ENCODE peak calls at places on chromosome 1, in ten cellular contexts. One of them, this sample, is unnamed.

GRCh38 chr1:3702990-3703728 is 49.1 kb upstream of the CCDC27 start:
- DNase-seq in T-helper 9 cell: no peak
- DNase-seq in Kasumi-1: no peak
- DNase-seq in right cardiac atrium: no peak
- DNase-seq in T follicular helper cell: no peak
- DNase-seq in HEK293T: no peak
- DNase-seq in stimulated activated CD8-positive, alpha-beta memory T cell treated with anti-CD3 and anti-CD28 coated beads, Interleukin-7, amount 100 ng/mL, for 24 hours: no peak
- DNase-seq in nephron progenitor cell: peak; percentile 41
- DNase-seq in naive B cell: no peak
- DNase-seq in fibroblast of lung: peak; percentile 48
- DNase-seq in this sample: no peak

GRCh38 chr1:113701429-113701828 is 57.9 kb downstream of the PHTF1 start:
- DNase-seq in naive B cell: peak; percentile 9
- DNase-seq in T-helper 9 cell: no peak
- DNase-seq in Kasumi-1: peak; percentile 48
- DNase-seq in T follicular helper cell: no peak
- DNase-seq in fibroblast of lung: peak; percentile 13
- DNase-seq in nephron progenitor cell: no peak
- DNase-seq in HEK293T: no peak
- DNase-seq in stimulated activated CD8-positive, alpha-beta memory T cell treated with anti-CD3 and anti-CD28 coated beads, Interleukin-7, amount 100 ng/mL, for 24 hours: no peak
- DNase-seq in right cardiac atrium: no peak
- DNase-seq in this sample: no peak

GRCh38 chr1:201582261-201582951 is 43.5 kb downstream of the NAV1 start:
- DNase-seq in right cardiac atrium: no peak
- DNase-seq in fibroblast of lung: peak; percentile 72
- DNase-seq in naive B cell: no peak
- DNase-seq in HEK293T: no peak
- DNase-seq in nephron progenitor cell: no peak
- DNase-seq in stimulated activated CD8-positive, alpha-beta memory T cell treated with anti-CD3 and anti-CD28 coated beads, Interleukin-7, amount 100 ng/mL, for 24 hours: no peak
- DNase-seq in T follicular helper cell: no peak
- DNase-seq in T-helper 9 cell: no peak
- DNase-seq in Kasumi-1: no peak
- DNase-seq in this sample: no peak

GRCh38 chr1:193237381-193237978 is 51.1 kb upstream of the B3GALT2 start:
- DNase-seq in Kasumi-1: no peak
- DNase-seq in stimulated activated CD8-positive, alpha-beta memory T cell treated with anti-CD3 and anti-CD28 coated beads, Interleukin-7, amount 100 ng/mL, for 24 hours: no peak
- DNase-seq in right cardiac atrium: peak; percentile 35
- DNase-seq in nephron progenitor cell: no peak
- DNase-seq in T follicular helper cell: no peak
- DNase-seq in HEK293T: no peak
- DNase-seq in naive B cell: no peak
- DNase-seq in T-helper 9 cell: no peak
- DNase-seq in fibroblast of lung: no peak
- DNase-seq in this sample: no peak

GRCh38 chr1:235284231-235284630 is 43.7 kb downstream of the ARID4B start:
- DNase-seq in Kasumi-1: no peak
- DNase-seq in T follicular helper cell: no peak
- DNase-seq in HEK293T: no peak
- DNase-seq in right cardiac atrium: no peak
- DNase-seq in nephron progenitor cell: no peak
- DNase-seq in fibroblast of lung: no peak
- DNase-seq in T-helper 9 cell: no peak
- DNase-seq in naive B cell: no peak
- DNase-seq in stimulated activated CD8-positive, alpha-beta memory T cell treated with anti-CD3 and anti-CD28 coated beads, Interleukin-7, amount 100 ng/mL, for 24 hours: no peak
- DNase-seq in this sample: no peak

GRCh38 chr1:70707214-70707613 is 296.1 kb downstream of the CTH start:
- DNase-seq in stimulated activated CD8-positive, alpha-beta memory T cell treated with anti-CD3 and anti-CD28 coated beads, Interleukin-7, amount 100 ng/mL, for 24 hours: no peak
- DNase-seq in HEK293T: no peak
- DNase-seq in Kasumi-1: no peak
- DNase-seq in nephron progenitor cell: no peak
- DNase-seq in naive B cell: no peak
- DNase-seq in T-helper 9 cell: no peak
- DNase-seq in T follicular helper cell: no peak
- DNase-seq in fibroblast of lung: no peak
- DNase-seq in right cardiac atrium: no peak
- DNase-seq in this sample: no peak

GRCh38 chr1:230172016-230172356 is 104.9 kb downstream of the GALNT2 start:
- DNase-seq in HEK293T: no peak
- DNase-seq in naive B cell: no peak
- DNase-seq in stimulated activated CD8-positive, alpha-beta memory T cell treated with anti-CD3 and anti-CD28 coated beads, Interleukin-7, amount 100 ng/mL, for 24 hours: no peak
- DNase-seq in T-helper 9 cell: no peak
- DNase-seq in fibroblast of lung: no peak
- DNase-seq in nephron progenitor cell: no peak
- DNase-seq in Kasumi-1: no peak
- DNase-seq in right cardiac atrium: no peak
- DNase-seq in T follicular helper cell: no peak
- DNase-seq in this sample: no peak

GRCh38 chr1:114610546-114611245 is 29.3 kb upstream of the BCAS2 start:
- DNase-seq in T follicular helper cell: no peak
- DNase-seq in fibroblast of lung: peak; percentile 61
- DNase-seq in HEK293T: no peak
- DNase-seq in Kasumi-1: no peak
- DNase-seq in T-helper 9 cell: no peak
- DNase-seq in right cardiac atrium: no peak
- DNase-seq in stimulated activated CD8-positive, alpha-beta memory T cell treated with anti-CD3 and anti-CD28 coated beads, Interleukin-7, amount 100 ng/mL, for 24 hours: no peak
- DNase-seq in nephron progenitor cell: no peak
- DNase-seq in naive B cell: no peak
- DNase-seq in this sample: no peak

GRCh38 chr1:96416111-96416595 is 305.4 kb upstream of the PTBP2 start:
- DNase-seq in naive B cell: no peak
- DNase-seq in stimulated activated CD8-positive, alpha-beta memory T cell treated with anti-CD3 and anti-CD28 coated beads, Interleukin-7, amount 100 ng/mL, for 24 hours: no peak
- DNase-seq in right cardiac atrium: peak; percentile 62
- DNase-seq in fibroblast of lung: peak; percentile 100
- DNase-seq in T follicular helper cell: no peak
- DNase-seq in HEK293T: no peak
- DNase-seq in nephron progenitor cell: no peak
- DNase-seq in Kasumi-1: no peak
- DNase-seq in T-helper 9 cell: no peak
- DNase-seq in this sample: no peak

GRCh38 chr1:234629026-234629425 is 19.0 kb upstream of the IRF2BP2 start:
- DNase-seq in T-helper 9 cell: no peak
- DNase-seq in naive B cell: no peak
- DNase-seq in nephron progenitor cell: no peak
- DNase-seq in T follicular helper cell: no peak
- DNase-seq in Kasumi-1: no peak
- DNase-seq in fibroblast of lung: no peak
- DNase-seq in HEK293T: no peak
- DNase-seq in right cardiac atrium: no peak
- DNase-seq in stimulated activated CD8-positive, alpha-beta memory T cell treated with anti-CD3 and anti-CD28 coated beads, Interleukin-7, amount 100 ng/mL, for 24 hours: no peak
- DNase-seq in this sample: no peak

GRCh38 chr1:229093258-229093540 is 177.7 kb upstream of the RAB4A start:
- DNase-seq in Kasumi-1: no peak
- DNase-seq in naive B cell: no peak
- DNase-seq in right cardiac atrium: no peak
- DNase-seq in T follicular helper cell: no peak
- DNase-seq in nephron progenitor cell: no peak
- DNase-seq in fibroblast of lung: no peak
- DNase-seq in HEK293T: no peak
- DNase-seq in stimulated activated CD8-positive, alpha-beta memory T cell treated with anti-CD3 and anti-CD28 coated beads, Interleukin-7, amount 100 ng/mL, for 24 hours: no peak
- DNase-seq in T-helper 9 cell: no peak
- DNase-seq in this sample: no peak

GRCh38 chr1:215631040-215631439 is 63.9 kb downstream of the KCTD3 start:
- DNase-seq in nephron progenitor cell: no peak
- DNase-seq in stimulated activated CD8-positive, alpha-beta memory T cell treated with anti-CD3 and anti-CD28 coated beads, Interleukin-7, amount 100 ng/mL, for 24 hours: no peak
- DNase-seq in T follicular helper cell: no peak
- DNase-seq in T-helper 9 cell: no peak
- DNase-seq in right cardiac atrium: no peak
- DNase-seq in HEK293T: no peak
- DNase-seq in fibroblast of lung: no peak
- DNase-seq in Kasumi-1: no peak
- DNase-seq in naive B cell: no peak
- DNase-seq in this sample: no peak

GRCh38 chr1:232319106-232319505 is 310.8 kb downstream of the SIPA1L2 start:
- DNase-seq in T follicular helper cell: no peak
- DNase-seq in nephron progenitor cell: no peak
- DNase-seq in Kasumi-1: no peak
- DNase-seq in stimulated activated CD8-positive, alpha-beta memory T cell treated with anti-CD3 and anti-CD28 coated beads, Interleukin-7, amount 100 ng/mL, for 24 hours: no peak
- DNase-seq in T-helper 9 cell: no peak
- DNase-seq in HEK293T: no peak
- DNase-seq in fibroblast of lung: no peak
- DNase-seq in naive B cell: no peak
- DNase-seq in right cardiac atrium: peak; percentile 93
- DNase-seq in this sample: peak; percentile 94

GRCh38 chr1:167197692-167198091 is 23.0 kb upstream of the POU2F1 start:
- DNase-seq in Kasumi-1: no peak
- DNase-seq in nephron progenitor cell: no peak
- DNase-seq in HEK293T: no peak
- DNase-seq in T-helper 9 cell: no peak
- DNase-seq in T follicular helper cell: no peak
- DNase-seq in stimulated activated CD8-positive, alpha-beta memory T cell treated with anti-CD3 and anti-CD28 coated beads, Interleukin-7, amount 100 ng/mL, for 24 hours: no peak
- DNase-seq in fibroblast of lung: no peak
- DNase-seq in naive B cell: no peak
- DNase-seq in right cardiac atrium: no peak
- DNase-seq in this sample: no peak

GRCh38 chr1:229782469-229782868 is 156.4 kb downstream of the URB2 start:
- DNase-seq in HEK293T: no peak
- DNase-seq in fibroblast of lung: no peak
- DNase-seq in T-helper 9 cell: no peak
- DNase-seq in T follicular helper cell: no peak
- DNase-seq in nephron progenitor cell: no peak
- DNase-seq in stimulated activated CD8-positive, alpha-beta memory T cell treated with anti-CD3 and anti-CD28 coated beads, Interleukin-7, amount 100 ng/mL, for 24 hours: no peak
- DNase-seq in naive B cell: no peak
- DNase-seq in Kasumi-1: no peak
- DNase-seq in right cardiac atrium: no peak
- DNase-seq in this sample: no peak

GRCh38 chr1:75134939-75135828 is 996 bp downstream of the LHX8 start:
- DNase-seq in stimulated activated CD8-positive, alpha-beta memory T cell treated with anti-CD3 and anti-CD28 coated beads, Interleukin-7, amount 100 ng/mL, for 24 hours: no peak
- DNase-seq in naive B cell: no peak
- DNase-seq in Kasumi-1: no peak
- DNase-seq in fibroblast of lung: peak; percentile 5
- DNase-seq in right cardiac atrium: no peak
- DNase-seq in T follicular helper cell: no peak
- DNase-seq in HEK293T: peak; percentile 48
- DNase-seq in nephron progenitor cell: no peak
- DNase-seq in T-helper 9 cell: no peak
- DNase-seq in this sample: no peak

GRCh38 chr1:159953866-159954515 is at the start of gene SLAMF9:
- DNase-seq in fibroblast of lung: peak; percentile 59
- DNase-seq in stimulated activated CD8-positive, alpha-beta memory T cell treated with anti-CD3 and anti-CD28 coated beads, Interleukin-7, amount 100 ng/mL, for 24 hours: no peak
- DNase-seq in naive B cell: no peak
- DNase-seq in nephron progenitor cell: no peak
- DNase-seq in T-helper 9 cell: no peak
- DNase-seq in T follicular helper cell: no peak
- DNase-seq in right cardiac atrium: no peak
- DNase-seq in Kasumi-1: no peak
- DNase-seq in HEK293T: no peak
- DNase-seq in this sample: no peak